ENCODE peak calls at places on chromosome 9, in nine cellular contexts. One of them, this sample, is unnamed.

GRCh38 chr9:111873901-111874300 is 22.7 kb upstream of the UGCG start:
- DNase-seq in kidney: no peak
- DNase-seq in ascending aorta: no peak
- DNase-seq in thyroid gland: no peak
- DNase-seq in IMR-90: no peak
- DNase-seq in neuronal stem cell: no peak
- DNase-seq in ovary: no peak
- DNase-seq in CD8-positive, alpha-beta T cell: no peak
- DNase-seq in H9: no peak
- DNase-seq in this sample: no peak

GRCh38 chr9:123058834-123059233 is 25.4 kb downstream of the GPR21 start:
- DNase-seq in ascending aorta: no peak
- DNase-seq in IMR-90: peak; percentile 65
- DNase-seq in neuronal stem cell: no peak
- DNase-seq in thyroid gland: peak; percentile 73
- DNase-seq in CD8-positive, alpha-beta T cell: no peak
- DNase-seq in kidney: no peak
- DNase-seq in H9: no peak
- DNase-seq in ovary: no peak
- DNase-seq in this sample: no peak

GRCh38 chr9:3235497-3235896 is 290.3 kb downstream of the RFX3 start:
- DNase-seq in thyroid gland: no peak
- DNase-seq in neuronal stem cell: no peak
- DNase-seq in ovary: no peak
- DNase-seq in ascending aorta: no peak
- DNase-seq in CD8-positive, alpha-beta T cell: no peak
- DNase-seq in H9: no peak
- DNase-seq in kidney: no peak
- DNase-seq in IMR-90: no peak
- DNase-seq in this sample: no peak

GRCh38 chr9:79357185-79357584 is 214.6 kb upstream of the TLE4 start:
- DNase-seq in ascending aorta: no peak
- DNase-seq in H9: no peak
- DNase-seq in CD8-positive, alpha-beta T cell: no peak
- DNase-seq in neuronal stem cell: no peak
- DNase-seq in thyroid gland: no peak
- DNase-seq in IMR-90: no peak
- DNase-seq in ovary: no peak
- DNase-seq in kidney: no peak
- DNase-seq in this sample: no peak

GRCh38 chr9:35756743-35757526 is 2.9 kb upstream of the MSMP start:
- DNase-seq in CD8-positive, alpha-beta T cell: peak; percentile 47
- DNase-seq in thyroid gland: peak; percentile 81
- DNase-seq in kidney: peak; percentile 94
- DNase-seq in IMR-90: no peak
- DNase-seq in neuronal stem cell: peak; percentile 63
- DNase-seq in ascending aorta: peak; percentile 86
- DNase-seq in ovary: peak; percentile 73
- DNase-seq in H9: peak; percentile 77
- DNase-seq in this sample: no peak

GRCh38 chr9:2780846-2781245 is 63.0 kb downstream of the PUM3 start:
- DNase-seq in ovary: no peak
- DNase-seq in H9: no peak
- DNase-seq in neuronal stem cell: no peak
- DNase-seq in kidney: no peak
- DNase-seq in ascending aorta: no peak
- DNase-seq in CD8-positive, alpha-beta T cell: no peak
- DNase-seq in IMR-90: no peak
- DNase-seq in thyroid gland: no peak
- DNase-seq in this sample: no peak

GRCh38 chr9:95508968-95509850 is 7.6 kb downstream of the PTCH1 start:
- DNase-seq in ascending aorta: peak; percentile 93
- DNase-seq in kidney: peak; percentile 95
- DNase-seq in ovary: peak; percentile 81
- DNase-seq in thyroid gland: peak; percentile 89
- DNase-seq in IMR-90: peak; percentile 92
- DNase-seq in H9: peak; percentile 96
- DNase-seq in CD8-positive, alpha-beta T cell: peak; percentile 68
- DNase-seq in neuronal stem cell: peak; percentile 97
- DNase-seq in this sample: no peak

GRCh38 chr9:131095666-131096489 is 453 bp upstream of the AIF1L start:
- DNase-seq in H9: peak; percentile 93
- DNase-seq in kidney: peak; percentile 84
- DNase-seq in ascending aorta: no peak
- DNase-seq in thyroid gland: peak; percentile 70
- DNase-seq in neuronal stem cell: peak; percentile 80
- DNase-seq in IMR-90: no peak
- DNase-seq in ovary: no peak
- DNase-seq in CD8-positive, alpha-beta T cell: no peak
- DNase-seq in this sample: no peak

GRCh38 chr9:127330501-127330900 is 65.9 kb downstream of the GARNL3 start:
- DNase-seq in H9: no peak
- DNase-seq in ovary: no peak
- DNase-seq in CD8-positive, alpha-beta T cell: no peak
- DNase-seq in thyroid gland: no peak
- DNase-seq in IMR-90: no peak
- DNase-seq in neuronal stem cell: no peak
- DNase-seq in ascending aorta: no peak
- DNase-seq in kidney: no peak
- DNase-seq in this sample: no peak

GRCh38 chr9:4207881-4208615 is 91.8 kb downstream of the GLIS3 start:
- DNase-seq in neuronal stem cell: no peak
- DNase-seq in H9: no peak
- DNase-seq in ovary: no peak
- DNase-seq in IMR-90: peak; percentile 61
- DNase-seq in ascending aorta: peak; percentile 78
- DNase-seq in CD8-positive, alpha-beta T cell: no peak
- DNase-seq in kidney: no peak
- DNase-seq in thyroid gland: peak; percentile 56
- DNase-seq in this sample: no peak

GRCh38 chr9:124852829-124853531 is at the start of gene WDR38:
- DNase-seq in IMR-90: peak; percentile 66
- DNase-seq in CD8-positive, alpha-beta T cell: peak; percentile 81
- DNase-seq in thyroid gland: peak; percentile 92
- DNase-seq in ascending aorta: peak; percentile 85
- DNase-seq in H9: peak; percentile 88
- DNase-seq in ovary: peak; percentile 60
- DNase-seq in kidney: peak; percentile 91
- DNase-seq in neuronal stem cell: peak; percentile 78
- DNase-seq in this sample: peak; percentile 48

GRCh38 chr9:134216449-134216951 is 52.1 kb upstream of the RNU6ATAC start:
- DNase-seq in ovary: peak; percentile 5
- DNase-seq in neuronal stem cell: no peak
- DNase-seq in ascending aorta: no peak
- DNase-seq in kidney: peak; percentile 54
- DNase-seq in thyroid gland: no peak
- DNase-seq in IMR-90: no peak
- DNase-seq in H9: no peak
- DNase-seq in CD8-positive, alpha-beta T cell: no peak
- DNase-seq in this sample: no peak
- H3K27ac ChIP-seq in ovary: no peak overlapping the region
- H3K27ac ChIP-seq in neuronal stem cell: no peak overlapping the region
- H3K27ac ChIP-seq in ascending aorta: no peak overlapping the region
- H3K27ac ChIP-seq in kidney: peak overlapping the region; percentile 51
- H3K27ac ChIP-seq in thyroid gland: no peak overlapping the region
- H3K27ac ChIP-seq in IMR-90: peak overlapping the region; percentile 99
- H3K27ac ChIP-seq in H9: no peak overlapping the region
- H3K27ac ChIP-seq in CD8-positive, alpha-beta T cell: no peak overlapping the region
- H3K27ac ChIP-seq in this sample: no peak overlapping the region

DNA sequence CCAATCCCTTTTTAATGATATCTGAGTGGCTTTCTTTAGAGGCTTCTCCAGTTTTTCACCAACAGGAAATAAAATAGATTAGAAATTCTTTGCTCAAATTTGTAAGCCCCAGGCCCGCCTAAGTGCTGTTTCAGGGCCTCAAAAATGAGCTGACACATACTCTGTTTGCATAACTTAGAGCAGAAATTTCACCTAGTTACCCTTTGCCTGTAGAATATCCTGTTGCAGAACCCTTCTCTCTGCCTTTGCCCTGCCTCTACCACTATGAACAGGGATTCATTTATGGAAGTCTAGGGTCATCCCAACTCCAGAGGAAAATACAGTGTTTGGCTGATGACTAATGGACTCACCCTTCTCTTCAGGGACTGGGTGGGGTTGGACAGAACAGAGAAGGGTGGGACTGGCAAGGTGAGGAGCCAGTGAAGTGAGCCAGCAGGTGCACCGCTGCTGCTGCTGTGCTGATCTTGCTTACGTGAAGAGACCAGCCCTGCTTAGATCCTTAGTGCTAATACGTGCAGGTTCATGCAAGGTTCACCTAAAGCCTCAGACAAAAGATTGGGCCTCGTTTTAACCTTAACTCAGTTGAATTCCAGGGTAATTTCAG is 22.8 kb downstream of the OSTF1 start:
- DNase-seq in neuronal stem cell: no peak
- DNase-seq in IMR-90: no peak
- DNase-seq in ascending aorta: no peak
- DNase-seq in ovary: no peak
- DNase-seq in thyroid gland: no peak
- DNase-seq in H9: no peak
- DNase-seq in kidney: no peak
- DNase-seq in CD8-positive, alpha-beta T cell: no peak
- DNase-seq in this sample: no peak
- H3K27ac ChIP-seq in neuronal stem cell: no peak overlapping the region
- H3K27ac ChIP-seq in IMR-90: no peak overlapping the region
- H3K27ac ChIP-seq in ascending aorta: no peak overlapping the region
- H3K27ac ChIP-seq in ovary: no peak overlapping the region
- H3K27ac ChIP-seq in thyroid gland: no peak overlapping the region
- H3K27ac ChIP-seq in H9: no peak overlapping the region
- H3K27ac ChIP-seq in kidney: no peak overlapping the region
- H3K27ac ChIP-seq in CD8-positive, alpha-beta T cell: no peak overlapping the region
- H3K27ac ChIP-seq in this sample: no peak overlapping the region

GRCh38 chr9:71245651-71246050 is 124.2 kb upstream of the TRPM3 start:
- DNase-seq in CD8-positive, alpha-beta T cell: no peak
- DNase-seq in thyroid gland: no peak
- DNase-seq in IMR-90: no peak
- DNase-seq in ascending aorta: no peak
- DNase-seq in kidney: no peak
- DNase-seq in neuronal stem cell: no peak
- DNase-seq in H9: no peak
- DNase-seq in ovary: no peak
- DNase-seq in this sample: no peak
- H3K27ac ChIP-seq in CD8-positive, alpha-beta T cell: no peak overlapping the region
- H3K27ac ChIP-seq in thyroid gland: no peak overlapping the region
- H3K27ac ChIP-seq in IMR-90: no peak overlapping the region
- H3K27ac ChIP-seq in ascending aorta: no peak overlapping the region
- H3K27ac ChIP-seq in kidney: no peak overlapping the region
- H3K27ac ChIP-seq in neuronal stem cell: peak overlapping the region; percentile 58
- H3K27ac ChIP-seq in H9: no peak overlapping the region
- H3K27ac ChIP-seq in ovary: no peak overlapping the region
- H3K27ac ChIP-seq in this sample: no peak overlapping the region

GRCh38 chr9:6226696-6227095 is 11.1 kb downstream of the IL33 start:
- DNase-seq in ascending aorta: no peak
- DNase-seq in CD8-positive, alpha-beta T cell: no peak
- DNase-seq in thyroid gland: peak; percentile 20
- DNase-seq in ovary: no peak
- DNase-seq in IMR-90: peak; percentile 44
- DNase-seq in neuronal stem cell: no peak
- DNase-seq in H9: peak; percentile 27
- DNase-seq in kidney: no peak
- DNase-seq in this sample: peak; percentile 13

GRCh38 chr9:6232546-6232945 is 16.9 kb downstream of the IL33 start:
- DNase-seq in IMR-90: no peak
- DNase-seq in H9: no peak
- DNase-seq in ovary: no peak
- DNase-seq in ascending aorta: no peak
- DNase-seq in neuronal stem cell: no peak
- DNase-seq in thyroid gland: no peak
- DNase-seq in kidney: no peak
- DNase-seq in CD8-positive, alpha-beta T cell: no peak
- DNase-seq in this sample: no peak

GRCh38 chr9:6230037-6230778 is 14.6 kb downstream of the IL33 start:
- DNase-seq in thyroid gland: no peak
- DNase-seq in CD8-positive, alpha-beta T cell: no peak
- DNase-seq in ovary: no peak
- DNase-seq in H9: no peak
- DNase-seq in ascending aorta: peak; percentile 67
- DNase-seq in IMR-90: peak; percentile 28
- DNase-seq in kidney: no peak
- DNase-seq in neuronal stem cell: no peak
- DNase-seq in this sample: no peak

GRCh38 chr9:6229186-6229585 is 13.6 kb downstream of the IL33 start:
- DNase-seq in H9: no peak
- DNase-seq in IMR-90: no peak
- DNase-seq in CD8-positive, alpha-beta T cell: no peak
- DNase-seq in ovary: no peak
- DNase-seq in ascending aorta: no peak
- DNase-seq in neuronal stem cell: no peak
- DNase-seq in thyroid gland: peak; percentile 62
- DNase-seq in kidney: no peak
- DNase-seq in this sample: no peak

DNA sequence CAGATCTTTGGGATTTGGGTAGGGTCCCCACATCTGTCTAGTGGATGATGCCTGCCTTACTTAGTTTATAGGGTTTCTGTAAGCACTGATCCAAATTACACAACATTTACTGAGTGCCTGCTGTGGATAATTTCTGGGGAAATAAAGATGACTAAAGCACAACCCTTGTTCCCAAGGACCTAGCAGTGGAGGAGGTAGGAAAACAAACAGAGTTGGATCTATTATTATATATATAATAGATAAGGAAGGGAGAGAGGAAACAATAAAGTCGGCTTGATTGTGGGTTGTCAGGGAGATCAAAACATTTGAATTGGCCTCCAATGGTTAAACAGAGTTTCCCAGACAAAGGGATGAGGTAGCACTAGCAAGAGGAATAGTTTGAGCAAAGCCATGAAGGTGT is 14.0 kb downstream of the IL33 start:
- DNase-seq in H9: no peak
- DNase-seq in ascending aorta: no peak
- DNase-seq in kidney: no peak
- DNase-seq in CD8-positive, alpha-beta T cell: no peak
- DNase-seq in neuronal stem cell: no peak
- DNase-seq in ovary: no peak
- DNase-seq in thyroid gland: no peak
- DNase-seq in IMR-90: peak; percentile 12
- DNase-seq in this sample: no peak
- H3K27ac ChIP-seq in H9: no peak overlapping the region
- H3K27ac ChIP-seq in ascending aorta: peak overlapping the region; percentile 50
- H3K27ac ChIP-seq in kidney: no peak overlapping the region
- H3K27ac ChIP-seq in CD8-positive, alpha-beta T cell: no peak overlapping the region
- H3K27ac ChIP-seq in neuronal stem cell: no peak overlapping the region
- H3K27ac ChIP-seq in ovary: no peak overlapping the region
- H3K27ac ChIP-seq in thyroid gland: peak overlapping the region; percentile 63
- H3K27ac ChIP-seq in IMR-90: no peak overlapping the region
- H3K27ac ChIP-seq in this sample: no peak overlapping the region

DNA sequence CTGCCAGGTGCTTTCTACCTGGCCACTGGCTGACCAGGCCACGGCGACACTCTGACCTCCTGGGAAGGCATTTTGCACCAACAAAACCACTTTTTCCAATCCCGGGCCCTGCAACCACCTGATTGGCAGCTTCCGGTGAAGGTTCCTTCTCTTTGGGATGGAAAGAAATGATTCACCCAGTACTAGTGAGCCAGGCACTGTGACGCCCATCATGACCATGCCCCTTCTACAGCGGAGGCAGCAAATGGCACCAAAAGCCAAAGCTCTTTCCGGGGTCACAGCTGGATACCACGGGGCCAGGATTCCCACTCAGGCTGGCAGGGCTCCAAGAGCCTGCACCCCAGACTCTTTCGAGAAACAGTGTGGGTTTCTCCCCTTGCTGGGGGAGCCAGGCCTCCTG is 4.7 kb downstream of the NOTCH1 start:
- DNase-seq in neuronal stem cell: no peak
- DNase-seq in kidney: no peak
- DNase-seq in H9: no peak
- DNase-seq in IMR-90: no peak
- DNase-seq in CD8-positive, alpha-beta T cell: no peak
- DNase-seq in ascending aorta: no peak
- DNase-seq in thyroid gland: no peak
- DNase-seq in ovary: no peak
- DNase-seq in this sample: no peak
- H3K27ac ChIP-seq in neuronal stem cell: no peak overlapping the region
- H3K27ac ChIP-seq in kidney: peak overlapping the region; percentile 93
- H3K27ac ChIP-seq in H9: no peak overlapping the region
- H3K27ac ChIP-seq in IMR-90: no peak overlapping the region
- H3K27ac ChIP-seq in CD8-positive, alpha-beta T cell: no peak overlapping the region
- H3K27ac ChIP-seq in ascending aorta: peak overlapping the region; percentile 76
- H3K27ac ChIP-seq in thyroid gland: no peak overlapping the region
- H3K27ac ChIP-seq in ovary: no peak overlapping the region
- H3K27ac ChIP-seq in this sample: no peak overlapping the region